ENCODE peak calls at places on chromosomes 7 and 10, in seven cellular contexts. O is naive thymus-derived CD4-positive, alpha-beta T cell; C is pancreas; W is A549; Z is heart left ventricle; R is CD4-positive, alpha-beta T cell; P is left lung. S is an unnamed sample.

GRCh38 chr7:36209814-36210183 is 56.7 kb downstream of the EEPD1 start:
- ATAC-seq in W (no peak), P (no peak), Z (no peak), R (no peak), C (no peak), O (no peak), S (no peak)

GRCh38 chr7:33744293-33744692 is 161.0 kb upstream of the BMPER start:
- ATAC-seq in O (no peak), P (peak), Z (no peak), C (no peak), R (no peak), W (peak), S (no peak)

GRCh38 chr7:116876664-116877442 is 14.5 kb downstream of the CAPZA2 start:
- ATAC-seq in R (no peak), O (no peak), W (peak), C (peak), Z (peak), P (peak), S (no peak)

GRCh38 chr7:1758859-1759521 is 88.9 kb downstream of the ELFN1 start:
- ATAC-seq in P (no peak), R (no peak), Z (peak), O (no peak), C (no peak), W (peak), S (no peak)

GRCh38 chr7:42071372-42072261 is 165.4 kb downstream of the GLI3 start:
- ATAC-seq in Z (peak), W (peak), P (peak), R (no peak), C (no peak), O (no peak), S (no peak)

GRCh38 chr7:114979388-114979787 is 57.5 kb downstream of the MDFIC start:
- ATAC-seq in P (peak), O (no peak), R (no peak), C (peak), W (no peak), Z (peak), S (no peak)

GRCh38 chr10:13839430-13839986 is 252.7 kb downstream of the PRPF18 start:
- ATAC-seq in W (peak), C (peak), Z (peak), O (no peak), P (peak), R (no peak), S (no peak)

GRCh38 chr7:30708412-30708811 is 26.2 kb upstream of the CRHR2 start:
- ATAC-seq in C (no peak), P (no peak), W (no peak), O (no peak), R (no peak), Z (peak), S (no peak)

GRCh38 chr10:116014859-116015258 is 258.1 kb downstream of the GFRA1 start:
- ATAC-seq in C (no peak), R (no peak), P (no peak), O (no peak), W (no peak), Z (no peak), S (no peak)

GRCh38 chr10:102261842-102262241 is 16.5 kb downstream of the GBF1 start:
- ATAC-seq in Z (no peak), P (no peak), W (no peak), R (no peak), O (no peak), C (no peak), S (no peak)

GRCh38 chr7:85074992-85075391 is 111.9 kb downstream of the SEMA3D start:
- ATAC-seq in W (no peak), R (no peak), Z (no peak), C (no peak), O (no peak), P (no peak), S (no peak)

GRCh38 chr7:12572941-12573340 is 2.4 kb downstream of the SCIN start:
- ATAC-seq in Z (no peak), W (no peak), O (no peak), R (no peak), P (peak), C (no peak), S (no peak)

GRCh38 chr7:2616973-2617709 is 14.6 kb upstream of the TTYH3 start:
- ATAC-seq in C (no peak), R (no peak), Z (no peak), W (no peak), P (no peak), O (no peak), S (peak)

GRCh38 chr7:141053626-141054025 is 20.2 kb upstream of the TMEM178B start:
- ATAC-seq in W (no peak), Z (no peak), P (no peak), O (peak), R (peak), C (no peak), S (no peak)

GRCh38 chr10:90905925-90906324 is 15.0 kb downstream of the ANKRD1 start:
- ATAC-seq in W (no peak), Z (no peak), O (no peak), R (no peak), C (no peak), P (no peak), S (no peak)

GRCh38 chr10:92142512-92142911 is 148.4 kb downstream of the CPEB3 start:
- ATAC-seq in Z (no peak), W (peak), C (peak), P (no peak), R (no peak), O (no peak), S (no peak)

GRCh38 chr10:102635377-102635776 is 8.9 kb upstream of the TRIM8 start:
- ATAC-seq in Z (no peak), O (peak), C (no peak), P (peak), R (peak), W (no peak), S (peak)

GRCh38 chr10:85671530-85671929 is 695.1 kb downstream of the GRID1 start:
- ATAC-seq in Z (no peak), P (no peak), R (no peak), W (no peak), O (no peak), C (no peak), S (no peak)

GRCh38 chr10:10992961-10993714 is 24.5 kb upstream of the CELF2 start:
- ATAC-seq in C (no peak), Z (peak), P (peak), O (no peak), W (no peak), R (no peak), S (no peak)

GRCh38 chr7:93622036-93622714 is 47.7 kb upstream of the CALCR start:
- ATAC-seq in W (peak), P (peak), R (no peak), O (no peak), Z (peak), C (peak), S (peak)

GRCh38 chr10:17744395-17744841 is 7.6 kb upstream of the TMEM236 start:
- ATAC-seq in W (no peak), Z (no peak), R (no peak), O (no peak), C (no peak), P (peak), S (no peak)

GRCh38 chr10:97097154-97097490 is 88.6 kb downstream of the SLIT1 start:
- ATAC-seq in P (no peak), Z (peak), O (no peak), C (no peak), R (no peak), W (no peak), S (no peak)

GRCh38 chr10:68781613-68782574 is 45.4 kb upstream of the STOX1 start:
- ATAC-seq in W (peak), R (no peak), P (no peak), C (no peak), Z (no peak), O (no peak), S (peak)

GRCh38 chr7:126450269-126450671 is 802.5 kb downstream of the GRM8 start:
- ATAC-seq in Z (peak), R (no peak), P (no peak), W (no peak), C (peak), O (no peak), S (no peak)

GRCh38 chr10:62237506-62237905 is 31.1 kb downstream of the RTKN2 start:
- ATAC-seq in O (no peak), P (no peak), C (no peak), W (no peak), R (no peak), Z (no peak), S (no peak)

GRCh38 chr10:125823663-125824251 is 411 bp downstream of the BCCIP start:
- ATAC-seq in W (peak), O (no peak), C (peak), Z (peak), P (no peak), R (peak), S (no peak)

S was measured in stimulated activated memory B cell treated with anti-CD40 and anti-IgM and Interleukin-4, amounts not matched to agents 10 μg/mL and 1 μg/mL and 100 μg/mL, for 72 hours.